ENCODE peak calls at places on chromosome 1, in seven cellular contexts. E is HEK293T, V is GM12878, W is HCT116, K is K562, N is H1, I is HepG2. X is an unnamed sample.

GRCh38 chr1:184479435-184480202 is 92.8 kb downstream of the C1orf21 start:
- DNase-seq in E (no peak), K (no peak), I (peak; percentile 5), N (no peak), W (no peak), V (no peak), X (no peak)

GRCh38 chr1:244255426-244255965 is 196.2 kb downstream of the ADSS2 start:
- DNase-seq in I (no peak), K (no peak), E (no peak), V (no peak), W (no peak), N (no peak), X (no peak)

GRCh38 chr1:67897270-67897949 is 64.1 kb upstream of the GNG12 start:
- DNase-seq in E (no peak), V (no peak), W (no peak), K (no peak), I (no peak), N (no peak), X (no peak)

GRCh38 chr1:170271430-170271829 is 125.7 kb downstream of the NTMT2 start:
- DNase-seq in V (no peak), W (no peak), E (no peak), N (no peak), K (no peak), I (no peak), X (no peak)

GRCh38 chr1:223074427-223074826 is 68.6 kb downstream of the TLR5 start:
- DNase-seq in N (no peak), K (no peak), V (no peak), I (no peak), W (no peak), E (no peak), X (no peak)

GRCh38 chr1:62325076-62325475 is 5.8 kb upstream of the KANK4 start:
- DNase-seq in I (peak; percentile 48), E (no peak), W (no peak), V (no peak), N (no peak), K (no peak), X (no peak)

GRCh38 chr1:179296831-179297377 is 3.3 kb downstream of the SOAT1 start:
- DNase-seq in E (no peak), V (no peak), W (no peak), N (no peak), K (no peak), I (no peak), X (no peak)

GRCh38 chr1:13469343-13469742 is 44.5 kb downstream of the LRRC38 start:
- DNase-seq in E (peak; percentile 42), V (no peak), W (no peak), N (no peak), I (peak; percentile 38), K (peak; percentile 25), X (peak; percentile 11)

GRCh38 chr1:221567859-221568507 is 173.9 kb downstream of the DUSP10 start:
- DNase-seq in K (no peak), N (no peak), W (no peak), V (no peak), E (no peak), I (no peak), X (no peak)

GRCh38 chr1:231684333-231685244 is 58.0 kb downstream of the DISC1 start:
- DNase-seq in E (no peak), V (no peak), I (no peak), N (no peak), W (no peak), K (no peak), X (no peak)

GRCh38 chr1:151184211-151184610 is 5.8 kb downstream of the VPS72 start:
- DNase-seq in W (no peak), N (no peak), I (no peak), E (no peak), V (no peak), K (no peak), X (no peak)

GRCh38 chr1:15948091-15948591 is 27.8 kb downstream of the ZBTB17 start:
- DNase-seq in K (no peak), I (no peak), W (no peak), V (no peak), N (no peak), E (no peak), X (no peak)

GRCh38 chr1:110601332-110601731 is 4.8 kb downstream of the KCNA2 start:
- DNase-seq in I (no peak), V (no peak), W (no peak), N (no peak), E (no peak), K (no peak), X (no peak)

GRCh38 chr1:67831850-67832513 is 1.3 kb downstream of the GNG12 start:
- DNase-seq in I (no peak), N (no peak), V (no peak), W (peak; percentile 40), K (peak; percentile 40), E (peak; percentile 78), X (no peak)

GRCh38 chr1:183101841-183102276 is 78.6 kb downstream of the LAMC1 start:
- DNase-seq in N (no peak), E (no peak), I (no peak), K (no peak), W (no peak), V (no peak), X (no peak)

GRCh38 chr1:77687519-77687906 is 5.1 kb upstream of the ZZZ3 start:
- DNase-seq in N (peak; percentile 70), I (peak; percentile 41), W (peak; percentile 13), V (no peak), K (no peak), E (no peak), X (peak; percentile 85)

GRCh38 chr1:160862151-160863061 is at the start of gene CD244:
- DNase-seq in K (no peak), I (no peak), W (no peak), V (peak; percentile 71), N (no peak), E (no peak), X (no peak)

GRCh38 chr1:18110598-18110939 is 3.0 kb downstream of the IGSF21 start:
- DNase-seq in E (peak; percentile 16), W (no peak), V (no peak), N (no peak), K (no peak), I (no peak), X (no peak)
- TF ChIP-seq SP1 in E (no peak), W (no peak), V (no peak), N (no peak), K (no peak), I (no peak), X (peak; percentile 2)

DNA sequence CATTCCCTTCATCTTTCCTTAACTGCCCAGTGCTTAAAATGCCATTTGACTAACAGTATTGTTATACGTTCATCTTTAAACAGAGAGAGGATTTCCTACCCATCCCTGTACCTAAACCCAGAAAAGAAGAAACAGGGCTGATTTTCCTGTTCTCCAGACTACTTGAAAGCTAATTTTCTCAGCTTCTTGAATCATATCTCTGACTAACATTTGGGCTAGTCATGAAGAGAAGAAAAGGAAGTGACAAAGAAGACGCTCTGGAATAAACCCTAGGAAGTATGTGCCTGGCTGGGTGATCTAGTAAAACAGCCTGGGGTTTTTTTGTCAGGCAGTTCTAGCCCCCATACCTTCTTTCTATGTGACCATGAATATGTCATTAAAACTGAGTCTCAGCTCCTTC is 44.8 kb upstream of the SGIP1 start:
- DNase-seq in E (no peak), N (no peak), W (no peak), I (no peak), V (no peak), K (no peak), X (no peak)
- TF ChIP-seq SP1 in E (no peak), N (no peak), W (no peak), I (no peak), V (no peak), K (no peak), X (no peak)

DNA sequence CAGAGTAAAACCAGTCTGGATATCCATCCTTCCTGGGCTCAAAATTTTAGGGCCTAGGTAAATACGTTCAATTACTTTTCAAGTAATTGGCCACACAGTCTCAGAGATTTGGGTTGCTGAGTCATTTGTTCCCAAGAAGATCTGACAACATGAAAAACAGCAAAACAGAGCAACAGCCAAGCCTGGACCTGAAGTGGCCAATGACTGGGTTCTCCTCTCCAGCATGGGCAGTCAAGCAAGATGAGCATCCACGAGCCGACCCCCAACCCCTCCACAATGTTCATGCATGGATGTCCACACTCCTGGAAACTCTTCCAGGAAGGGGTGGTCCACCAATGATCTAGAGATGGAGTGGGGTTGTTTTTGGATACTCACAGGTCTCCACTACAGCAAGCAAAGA is 72.8 kb downstream of the CD46 start:
- DNase-seq in E (no peak), K (no peak), W (no peak), V (peak; percentile 35), N (no peak), I (no peak), X (no peak)
- TF ChIP-seq SP1 in E (no peak), K (no peak), W (no peak), V (no peak), N (no peak), I (no peak), X (no peak)

DNA sequence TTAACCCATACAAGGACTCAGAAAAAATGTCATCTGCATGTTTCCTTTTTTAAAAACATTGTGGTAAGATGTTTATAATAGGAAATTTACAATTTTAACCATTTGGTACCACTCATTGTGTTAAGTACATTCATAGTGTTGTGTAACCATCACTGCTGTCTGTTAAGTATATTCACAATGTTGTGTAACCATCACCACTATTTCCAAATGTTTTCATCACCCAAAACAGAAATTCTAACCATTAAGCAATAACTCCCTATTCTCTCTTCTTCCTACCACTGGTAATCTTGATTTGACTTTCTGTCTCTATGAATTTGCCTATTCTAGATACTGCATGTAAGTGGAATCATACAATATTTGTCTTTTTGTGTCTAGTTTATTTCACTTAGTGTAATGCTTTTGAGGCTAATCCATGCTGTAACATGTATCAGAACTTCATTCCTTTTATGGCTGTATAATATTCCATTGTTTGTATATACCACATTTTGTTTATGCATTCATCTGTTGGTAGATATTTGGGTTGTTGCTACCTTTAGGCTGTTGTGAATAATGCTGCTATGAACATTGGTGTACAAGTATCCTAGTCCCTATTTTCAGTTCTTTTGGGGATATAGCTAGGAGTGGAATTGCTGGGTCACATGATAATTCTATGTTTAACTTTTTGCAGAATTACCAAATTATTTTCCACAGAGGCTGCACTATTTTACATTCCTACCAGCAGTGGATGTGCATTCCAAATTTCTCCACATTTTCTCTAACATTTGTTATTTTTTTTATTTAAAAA is 14.1 kb downstream of the HIPK1 start:
- DNase-seq in W (no peak), K (no peak), E (no peak), I (no peak), N (no peak), V (no peak), X (no peak)
- TF ChIP-seq SP1 in W (no peak), K (no peak), E (no peak), I (no peak), N (no peak), V (no peak), X (no peak)

GRCh38 chr1:121458291-121459048 is 273.7 kb downstream of the SRGAP2C start:
- DNase-seq in I (no peak), W (no peak), E (no peak), K (no peak), N (no peak), V (peak; percentile 58), X (no peak)
- TF ChIP-seq SP1 in I (no peak), W (no peak), E (no peak), K (no peak), N (no peak), V (no peak), X (no peak)